ENCODE peak calls at places on chromosomes 5 and 9, in six cellular contexts. V is left lung, K is fibroblast of pulmonary artery, D is left ventricle myocardium inferior, I is dorsolateral prefrontal cortex, Y is progenitor cell of endocrine pancreas. M is an unnamed sample.

GRCh38 chr9:2494571-2494970 is 127.0 kb upstream of the VLDLR start:
- DNase-seq in I (no peak), K (peak; percentile 71), D (no peak), Y (no peak), V (no peak), M (no peak)

GRCh38 chr9:4170231-4170630 is 129.6 kb downstream of the GLIS3 start:
- DNase-seq in V (no peak), I (no peak), D (no peak), Y (no peak), K (no peak), M (no peak)

GRCh38 chr5:120082316-120083068 is 381.6 kb upstream of the PRR16 start:
- DNase-seq in V (no peak), D (no peak), K (no peak), I (no peak), Y (no peak), M (no peak)

GRCh38 chr5:83306572-83307241 is 164.8 kb upstream of the VCAN start:
- DNase-seq in D (peak; percentile 29), Y (no peak), I (peak; percentile 17), K (peak; percentile 94), V (peak; percentile 14), M (no peak)

GRCh38 chr9:445033-445432 is 230.4 kb downstream of the DOCK8 start:
- DNase-seq in V (no peak), I (no peak), Y (no peak), K (peak; percentile 55), D (peak; percentile 53), M (no peak)

GRCh38 chr5:171543486-171543885 is 124.0 kb downstream of the FGF18 start:
- DNase-seq in Y (no peak), V (no peak), I (no peak), K (no peak), D (no peak), M (no peak)

GRCh38 chr9:91320299-91320698 is 41.4 kb downstream of the AUH start:
- DNase-seq in Y (no peak), D (no peak), I (no peak), V (no peak), K (no peak), M (no peak)

GRCh38 chr5:77277764-77278163 is 67.3 kb downstream of the PDE8B start:
- DNase-seq in D (no peak), V (no peak), Y (no peak), I (no peak), K (no peak), M (no peak)

GRCh38 chr5:111159845-111160244 is 64.3 kb upstream of the CAMK4 start:
- DNase-seq in V (no peak), D (no peak), K (no peak), Y (no peak), I (no peak), M (no peak)

GRCh38 chr9:2418619-2419018 is 203.0 kb upstream of the VLDLR start:
- DNase-seq in V (no peak), Y (no peak), K (peak; percentile 91), I (no peak), D (no peak), M (no peak)

GRCh38 chr5:21164425-21164824 is 1176.4 kb upstream of the CDH18 start:
- DNase-seq in Y (no peak), K (no peak), I (no peak), D (no peak), V (no peak), M (no peak)

GRCh38 chr5:33691846-33692245 is 199.9 kb downstream of the ADAMTS12 start:
- DNase-seq in I (no peak), D (no peak), Y (no peak), K (no peak), V (no peak), M (no peak)

GRCh38 chr5:18686253-18686652 is 1052.0 kb downstream of the TAF11L14 start:
- DNase-seq in I (no peak), D (no peak), Y (no peak), V (no peak), K (no peak), M (no peak)

GRCh38 chr9:12817702-12818101 is 42.9 kb downstream of the LURAP1L start:
- DNase-seq in D (no peak), Y (no peak), K (peak; percentile 43), V (peak; percentile 84), I (no peak), M (no peak)

GRCh38 chr9:120923620-120924328 is 2.8 kb downstream of the TRAF1 start:
- DNase-seq in V (no peak), K (no peak), D (no peak), I (no peak), Y (no peak), M (no peak)

GRCh38 chr5:123914333-123914732 is 402.4 kb downstream of the CSNK1G3 start:
- DNase-seq in I (no peak), V (no peak), K (no peak), Y (no peak), D (no peak), M (no peak)

GRCh38 chr9:114894801-114895433 is 35.5 kb downstream of the TNFSF8 start:
- DNase-seq in I (no peak), K (peak; percentile 98), D (no peak), V (no peak), Y (no peak), M (no peak)

GRCh38 chr9:994005-994404 is 17.6 kb downstream of the DMRT3 start:
- DNase-seq in V (no peak), Y (no peak), D (no peak), I (no peak), K (no peak), M (no peak)

GRCh38 chr9:90103771-90104170 is 499.0 kb downstream of the GADD45G start:
- DNase-seq in Y (no peak), I (no peak), K (no peak), D (no peak), V (no peak), M (no peak)

GRCh38 chr9:19173598-19174125 is 46.4 kb upstream of the PLIN2 start:
- DNase-seq in D (no peak), V (no peak), K (no peak), Y (no peak), I (no peak), M (no peak)

GRCh38 chr5:158340608-158341007 is 481.7 kb upstream of the CLINT1 start:
- DNase-seq in D (no peak), I (no peak), Y (no peak), K (no peak), V (no peak), M (no peak)

GRCh38 chr9:69465473-69465872 is 140.5 kb downstream of the ENTREP1 start:
- DNase-seq in D (peak; percentile 51), K (no peak), V (no peak), Y (no peak), I (no peak), M (no peak)

GRCh38 chr9:89608646-89609335 is 4.0 kb downstream of the GADD45G start:
- DNase-seq in I (no peak), V (no peak), K (no peak), D (no peak), Y (no peak), M (no peak)

GRCh38 chr5:67880876-67881275 is 334.7 kb upstream of the PIK3R1 start:
- DNase-seq in V (no peak), Y (no peak), K (no peak), D (no peak), I (no peak), M (no peak)

GRCh38 chr9:86407022-86407421 is 52.8 kb upstream of the TUT7 start:
- DNase-seq in K (peak; percentile 55), I (no peak), D (no peak), Y (no peak), V (no peak), M (no peak)

GRCh38 chr5:58462623-58463230 is 2.8 kb upstream of the PLK2 start:
- DNase-seq in K (peak; percentile 86), I (no peak), V (no peak), D (no peak), Y (no peak), M (no peak)

GRCh38 chr5:9519537-9519936 is 26.3 kb downstream of the SEMA5A start:
- DNase-seq in V (no peak), D (no peak), I (no peak), K (peak; percentile 79), Y (no peak), M (no peak)

GRCh38 chr5:5341531-5342292 is 80.8 kb upstream of the ICE1 start:
- DNase-seq in Y (no peak), K (peak; percentile 8), I (no peak), D (no peak), V (no peak), M (no peak)

GRCh38 chr9:91840882-91841281 is 109.1 kb downstream of the ROR2 start:
- DNase-seq in Y (no peak), V (no peak), D (no peak), I (no peak), K (no peak), M (no peak)

GRCh38 chr5:63959177-63959982 is 2.9 kb downstream of the HTR1A start:
- DNase-seq in Y (peak; percentile 70), I (peak; percentile 74), V (peak; percentile 76), D (no peak), K (no peak), M (peak; percentile 72)

GRCh38 chr5:171596391-171596878 is 177.0 kb downstream of the FGF18 start:
- DNase-seq in I (no peak), Y (no peak), K (peak; percentile 92), D (peak; percentile 84), V (peak; percentile 85), M (no peak)

GRCh38 chr9:84343111-84343521 is 2.6 kb upstream of the SLC28A3 start:
- DNase-seq in K (peak; percentile 88), D (no peak), Y (no peak), V (no peak), I (no peak), M (no peak)

GRCh38 chr9:136997830-136998234 is 1.5 kb upstream of the CLIC3 start:
- DNase-seq in I (no peak), D (no peak), K (no peak), V (no peak), Y (no peak), M (no peak)
- TF ChIP-seq CTCF in I (no peak), D (peak; percentile 30), K (no peak), V (no peak), Y (no peak), M (no peak)

DNA sequence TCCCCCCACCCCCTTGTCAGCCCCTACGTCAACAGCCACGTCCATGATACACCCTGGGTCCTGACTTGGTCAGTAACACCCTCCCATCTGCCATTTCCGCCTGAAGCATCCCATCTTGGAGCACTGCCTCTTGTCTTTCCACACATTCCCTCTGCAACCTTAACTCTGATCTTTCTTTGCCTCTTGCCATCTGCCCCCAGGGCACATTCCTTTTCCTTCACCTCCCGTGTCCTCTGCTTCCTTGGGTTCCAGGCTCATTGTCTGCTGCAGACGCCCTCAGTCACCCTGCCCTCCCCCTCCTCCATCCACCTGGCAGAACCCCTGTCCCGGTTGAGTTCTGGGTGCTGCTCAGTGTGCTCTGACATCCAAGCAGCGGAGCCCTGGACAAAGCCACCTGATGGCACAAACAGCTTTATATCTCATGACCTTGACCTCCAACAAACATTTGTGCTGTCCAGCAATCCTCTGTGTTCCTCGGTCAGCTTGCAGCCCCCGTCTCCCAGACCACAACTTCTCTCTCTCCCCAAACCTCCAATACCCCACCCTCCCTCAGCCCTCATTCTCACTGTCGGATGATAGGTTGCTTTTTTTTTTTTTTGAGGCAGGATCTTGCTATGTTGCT is 97.7 kb upstream of the IER5L start:
- DNase-seq in I (no peak), Y (no peak), D (no peak), V (peak; percentile 3), K (peak; percentile 11), M (no peak)
- TF ChIP-seq CTCF in I (no peak), Y (no peak), D (no peak), V (no peak), K (no peak), M (no peak)

GRCh38 chr9:128825923-128826702 is 3.5 kb downstream of the SPOUT1 start:
- DNase-seq in V (no peak), K (no peak), Y (no peak), I (no peak), D (no peak), M (no peak)
- TF ChIP-seq CTCF in V (no peak), K (no peak), Y (peak; percentile 14), I (no peak), D (no peak), M (no peak)

GRCh38 chr9:137330689-137331088 is 28.6 kb upstream of the NRARP start:
- DNase-seq in D (no peak), V (no peak), Y (no peak), K (no peak), I (no peak), M (no peak)
- TF ChIP-seq CTCF in D (no peak), V (no peak), Y (no peak), K (no peak), I (no peak), M (no peak)

M was measured in D721Med.